ENCODE peak calls at places on chromosomes 4 and X, in six cellular contexts. V is body of pancreas, A is right lobe of liver, U is HCT116, I is testis, M is A549. X is an unnamed sample.

GRCh38 chr4:129929052-129929451 is 833.1 kb downstream of the C4orf33 start:
- DNase-seq in V (no peak), A (no peak), U (no peak), I (peak; percentile 22), M (no peak), X (no peak)

GRCh38 chr4:183289688-183290087 is 30.4 kb downstream of the CLDN22 start:
- DNase-seq in V (no peak), A (no peak), U (no peak), I (no peak), M (peak; percentile 16), X (no peak)

GRCh38 chrX:78384486-78384885 is 57.1 kb upstream of the CYSLTR1 start:
- DNase-seq in V (no peak), A (no peak), U (no peak), I (no peak), M (no peak), X (no peak)

GRCh38 chr4:109998867-109999303 is 86.2 kb downstream of the EGF start:
- DNase-seq in V (no peak), A (no peak), U (peak; percentile 68), I (no peak), M (peak; percentile 37), X (no peak)

GRCh38 chr4:88765729-88766128 is 68.1 kb upstream of the NAP1L5 start:
- DNase-seq in V (peak; percentile 22), A (no peak), U (no peak), I (no peak), M (peak; percentile 15), X (peak; percentile 11)

GRCh38 chrX:3142259-3143042 is 101.2 kb downstream of the ARSF start:
- DNase-seq in V (no peak), A (no peak), U (peak; percentile 28), I (no peak), M (no peak), X (no peak)

GRCh38 chr4:123995939-123996338 is 599.3 kb downstream of the SPRY1 start:
- DNase-seq in V (no peak), A (no peak), U (no peak), I (no peak), M (no peak), X (peak; percentile 5)

GRCh38 chr4:69092190-69092589 is 4.1 kb upstream of the UGT2B7 start:
- DNase-seq in V (no peak), A (no peak), U (no peak), I (no peak), M (no peak), X (peak; percentile 6)

GRCh38 chrX:9352683-9353430 is 112.0 kb upstream of the TBL1X start:
- DNase-seq in V (no peak), A (no peak), U (no peak), I (peak; percentile 30), M (no peak), X (no peak)

GRCh38 chr4:70564033-70564432 is 28.0 kb upstream of the AMBN start:
- DNase-seq in V (no peak), A (no peak), U (no peak), I (no peak), M (no peak), X (no peak)

GRCh38 chrX:142214081-142214480 is 9.0 kb upstream of the MAGEC2 start:
- DNase-seq in V (no peak), A (no peak), U (no peak), I (no peak), M (no peak), X (no peak)

GRCh38 chr4:27524224-27524623 is 663.6 kb downstream of the STIM2 start:
- DNase-seq in V (no peak), A (no peak), U (no peak), I (no peak), M (no peak), X (no peak)

GRCh38 chrX:2172359-2172758 is 328.4 kb downstream of the DHRSX start:
- DNase-seq in V (no peak), A (no peak), U (no peak), I (no peak), M (no peak), X (no peak)

GRCh38 chrX:23785564-23785963 is 2.6 kb downstream of the SAT1 start:
- DNase-seq in V (no peak), A (no peak), U (no peak), I (no peak), M (no peak), X (no peak)
- TF ChIP-seq POLR2A in V (no peak), A (no peak), U (no peak), I (no peak), M (no peak), X (no peak)

GRCh38 chr4:6986781-6987565 is 56.2 kb upstream of the TADA2B start:
- DNase-seq in V (peak; percentile 95), A (peak; percentile 97), U (peak; percentile 71), I (peak; percentile 97), M (peak; percentile 70), X (peak; percentile 76)
- TF ChIP-seq POLR2A in V (peak; percentile 83), A (peak; percentile 55), U (no peak), I (no peak), M (peak; percentile 5), X (peak; percentile 50)

GRCh38 chr4:140971077-140971792 is 162.0 kb downstream of the RNF150 start:
- DNase-seq in V (no peak), A (no peak), U (no peak), I (no peak), M (no peak), X (no peak)
- TF ChIP-seq POLR2A in V (no peak), A (no peak), U (no peak), I (no peak), M (no peak), X (no peak)

DNA sequence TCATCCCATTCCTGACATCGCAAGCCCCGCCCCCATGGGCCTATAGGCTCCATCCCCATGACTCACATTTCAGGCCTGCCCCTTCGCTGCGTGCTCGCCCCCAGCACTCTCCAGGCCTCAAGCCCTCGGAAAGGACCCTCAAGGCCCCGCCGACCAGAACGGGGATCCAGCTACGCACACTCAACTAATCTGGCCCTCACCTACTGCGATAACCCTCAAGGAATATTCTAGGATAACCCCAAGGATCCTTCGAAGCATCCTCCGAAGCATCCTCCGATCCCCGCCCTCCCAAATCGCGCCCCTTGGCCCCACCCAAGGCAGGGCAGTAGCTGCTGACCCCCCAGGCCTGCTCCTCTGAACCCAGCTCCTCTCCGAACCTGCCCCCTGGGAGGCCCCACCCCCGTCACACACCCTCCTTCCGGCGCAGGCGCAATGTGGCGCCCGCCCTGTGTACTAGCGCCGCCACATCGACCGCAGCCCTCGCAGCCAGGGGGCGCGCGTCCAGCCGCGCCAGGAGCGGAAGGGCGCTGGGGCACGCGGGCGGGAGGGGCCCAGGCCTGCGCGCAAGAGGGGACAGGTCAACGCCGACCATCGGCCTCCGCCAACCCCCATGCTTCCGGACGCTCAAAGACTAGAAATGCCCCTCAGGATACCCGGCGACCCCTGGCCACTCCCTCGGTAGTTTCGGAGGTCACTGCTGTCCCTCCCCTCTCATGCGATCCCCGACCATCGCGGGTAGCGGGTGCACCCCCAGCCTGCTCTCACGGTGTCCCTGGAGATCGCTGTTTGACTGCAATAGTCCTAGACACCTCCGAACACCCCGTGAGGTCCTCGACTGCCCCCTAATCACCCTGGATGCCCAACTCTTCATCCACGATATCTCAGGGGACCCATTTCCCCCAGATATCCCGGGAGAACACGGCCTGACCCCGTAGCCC is 6.4 kb upstream of the MAGIX start:
- DNase-seq in V (peak; percentile 89), A (peak; percentile 91), U (peak; percentile 51), I (peak; percentile 86), M (peak; percentile 81), X (no peak)
- TF ChIP-seq POLR2A in V (peak; percentile 57), A (peak; percentile 26), U (no peak), I (no peak), M (no peak), X (no peak)

GRCh38 chr4:105174098-105174497 is 27.4 kb downstream of the TET2 start:
- DNase-seq in V (no peak), A (no peak), U (no peak), I (no peak), M (no peak), X (no peak)

GRCh38 chr4:105182211-105182610 is 35.5 kb downstream of the TET2 start:
- DNase-seq in V (no peak), A (no peak), U (no peak), I (no peak), M (no peak), X (no peak)

GRCh38 chr4:105184316-105184988 is 37.8 kb downstream of the TET2 start:
- DNase-seq in V (no peak), A (no peak), U (peak; percentile 1), I (no peak), M (no peak), X (no peak)

GRCh38 chr4:105181259-105181658 is 34.6 kb downstream of the TET2 start:
- DNase-seq in V (no peak), A (no peak), U (no peak), I (no peak), M (no peak), X (no peak)

GRCh38 chr4:105179539-105180401 is 33.1 kb downstream of the TET2 start:
- DNase-seq in V (no peak), A (peak; percentile 54), U (no peak), I (no peak), M (no peak), X (no peak)
- TF ChIP-seq POLR2A in V (no peak), A (no peak), U (no peak), I (no peak), M (no peak), X (no peak)

GRCh38 chrX:154751121-154751668 is 318 bp upstream of the GAB3 start:
- DNase-seq in V (no peak), A (no peak), U (no peak), I (peak; percentile 39), M (no peak), X (no peak)
- TF ChIP-seq POLR2A in V (no peak), A (no peak), U (no peak), I (no peak), M (no peak), X (no peak)